ENCODE peak calls at places on chromosomes 12 and 14, in ten cellular contexts. F, Q, E, S, L, J, Y, M, T and O are unnamed samples.

GRCh38 chr12:10957741-10958140 is 18.7 kb upstream of the TAS2R14 start:
- DNase-seq in F (no peak), Q (no peak), E (no peak), S (no peak), L (no peak), J (no peak), Y (no peak), M (no peak), T (no peak), O (no peak)

GRCh38 chr14:68694516-68695235 is 98.2 kb downstream of the ZFP36L1 start:
- DNase-seq in F (no peak), Q (no peak), E (no peak), S (no peak), L (no peak), J (no peak), Y (no peak), M (no peak), T (no peak), O (no peak)

GRCh38 chr14:71687115-71687836 is 245.0 kb upstream of the RGS6 start:
- DNase-seq in F (no peak), Q (no peak), E (no peak), S (no peak), L (no peak), J (no peak), Y (no peak), M (no peak), T (no peak), O (no peak)

GRCh38 chr14:67187826-67188225 is 1.4 kb upstream of the GARIN2 start:
- DNase-seq in F (no peak), Q (no peak), E (no peak), S (no peak), L (peak), J (no peak), Y (no peak), M (no peak), T (no peak), O (no peak)

GRCh38 chr14:85415015-85415712 is 114.8 kb upstream of the FLRT2 start:
- DNase-seq in F (no peak), Q (peak), E (no peak), S (peak), L (peak), J (no peak), Y (no peak), M (peak), T (no peak), O (peak)

GRCh38 chr12:53287741-53288216 is 7.6 kb upstream of the PFDN5 start:
- DNase-seq in F (peak), Q (peak), E (peak), S (peak), L (peak), J (peak), Y (peak), M (no peak), T (peak), O (peak)

GRCh38 chr12:6626654-6627283 is 9.0 kb downstream of the LPAR5 start:
- DNase-seq in F (no peak), Q (no peak), E (no peak), S (no peak), L (no peak), J (no peak), Y (no peak), M (no peak), T (no peak), O (no peak)

GRCh38 chr12:122563361-122563760 is 36.3 kb downstream of the KNTC1 start:
- DNase-seq in F (no peak), Q (no peak), E (no peak), S (no peak), L (no peak), J (no peak), Y (no peak), M (no peak), T (no peak), O (no peak)

GRCh38 chr12:49346659-49347306 is at the start of gene DNAJC22:
- DNase-seq in F (peak), Q (peak), E (peak), S (no peak), L (peak), J (no peak), Y (no peak), M (no peak), T (no peak), O (peak)

GRCh38 chr12:50685641-50686040 is 78.3 kb upstream of the ATF1 start:
- DNase-seq in F (no peak), Q (no peak), E (no peak), S (no peak), L (no peak), J (no peak), Y (no peak), M (no peak), T (no peak), O (no peak)

GRCh38 chr14:20490563-20490962 is 14.8 kb upstream of the RNASE10 start:
- DNase-seq in F (no peak), Q (no peak), E (no peak), S (no peak), L (no peak), J (no peak), Y (no peak), M (no peak), T (no peak), O (no peak)

GRCh38 chr12:75666126-75666979 is 154.9 kb upstream of the KRR1 start:
- DNase-seq in F (no peak), Q (peak), E (no peak), S (no peak), L (peak), J (no peak), Y (no peak), M (no peak), T (no peak), O (peak)

GRCh38 chr12:119154435-119154818 is 24.3 kb upstream of the HSPB8 start:
- DNase-seq in F (no peak), Q (no peak), E (no peak), S (peak), L (peak), J (peak), Y (no peak), M (no peak), T (no peak), O (no peak)

GRCh38 chr14:92997343-92998061 is 74.6 kb downstream of the CHGA start:
- DNase-seq in F (no peak), Q (no peak), E (peak), S (no peak), L (no peak), J (no peak), Y (no peak), M (no peak), T (no peak), O (no peak)

GRCh38 chr12:55931780-55932545 is 1.0 kb downstream of the DGKA start:
- DNase-seq in F (peak), Q (peak), E (no peak), S (no peak), L (no peak), J (peak), Y (peak), M (no peak), T (no peak), O (peak)

GRCh38 chr14:64693766-64694165 is 10.5 kb upstream of the PLEKHG3 start:
- DNase-seq in F (no peak), Q (no peak), E (peak), S (no peak), L (no peak), J (no peak), Y (no peak), M (no peak), T (no peak), O (no peak)

GRCh38 chr12:52082026-52082667 is 2.6 kb downstream of the SMIM41 start:
- DNase-seq in F (no peak), Q (no peak), E (no peak), S (no peak), L (no peak), J (no peak), Y (no peak), M (no peak), T (no peak), O (no peak)

GRCh38 chr12:15227004-15227679 is 5.9 kb upstream of the RERG start:
- DNase-seq in F (no peak), Q (peak), E (peak), S (no peak), L (peak), J (no peak), Y (no peak), M (no peak), T (no peak), O (peak)

GRCh38 chr12:14256555-14257169 is 108.8 kb upstream of the ATF7IP start:
- DNase-seq in F (peak), Q (peak), E (peak), S (peak), L (peak), J (no peak), Y (peak), M (peak), T (peak), O (peak)

GRCh38 chr12:126926023-126926600 is 1340.9 kb upstream of the TMEM132C start:
- DNase-seq in F (no peak), Q (no peak), E (no peak), S (no peak), L (peak), J (no peak), Y (no peak), M (no peak), T (no peak), O (no peak)

GRCh38 chr14:75088566-75089373 is 19.3 kb downstream of the ZC2HC1C start:
- DNase-seq in F (no peak), Q (peak), E (peak), S (peak), L (peak), J (peak), Y (no peak), M (no peak), T (no peak), O (peak)

GRCh38 chr12:92034083-92034482 is 111.6 kb downstream of the BTG1 start:
- DNase-seq in F (no peak), Q (no peak), E (no peak), S (no peak), L (no peak), J (no peak), Y (no peak), M (no peak), T (no peak), O (no peak)

GRCh38 chr12:58916891-58917570 is 3.3 kb downstream of the LRIG3 start:
- DNase-seq in F (no peak), Q (peak), E (no peak), S (no peak), L (no peak), J (no peak), Y (no peak), M (no peak), T (no peak), O (no peak)

GRCh38 chr12:3168775-3169221 is 91.6 kb downstream of the TSPAN9 start:
- DNase-seq in F (peak), Q (no peak), E (no peak), S (no peak), L (peak), J (no peak), Y (no peak), M (peak), T (no peak), O (no peak)

GRCh38 chr14:61444215-61444768 is 122.9 kb downstream of the PRKCH start:
- DNase-seq in F (peak), Q (peak), E (no peak), S (no peak), L (no peak), J (no peak), Y (no peak), M (no peak), T (no peak), O (no peak)

GRCh38 chr12:108699955-108700563 is 31.3 kb downstream of the CORO1C start:
- DNase-seq in F (no peak), Q (no peak), E (no peak), S (no peak), L (no peak), J (no peak), Y (no peak), M (no peak), T (no peak), O (no peak)

GRCh38 chr14:52314521-52315354 is 626 bp downstream of the PTGER2 start:
- DNase-seq in F (peak), Q (peak), E (peak), S (peak), L (no peak), J (peak), Y (no peak), M (no peak), T (peak), O (peak)

GRCh38 chr12:41967668-41968649 is 176.7 kb downstream of the GXYLT1 start:
- DNase-seq in F (no peak), Q (no peak), E (peak), S (peak), L (no peak), J (no peak), Y (no peak), M (no peak), T (no peak), O (no peak)

GRCh38 chr12:69024907-69025306 is 91.9 kb upstream of the CPM start:
- DNase-seq in F (no peak), Q (no peak), E (no peak), S (no peak), L (no peak), J (no peak), Y (no peak), M (no peak), T (no peak), O (no peak)

GRCh38 chr12:103955811-103956514 is 9.7 kb upstream of the TDG start:
- DNase-seq in F (no peak), Q (peak), E (no peak), S (no peak), L (no peak), J (no peak), Y (no peak), M (no peak), T (no peak), O (no peak)

GRCh38 chr14:93017898-93018297 is 94.9 kb downstream of the CHGA start:
- DNase-seq in F (no peak), Q (no peak), E (no peak), S (no peak), L (no peak), J (no peak), Y (no peak), M (no peak), T (no peak), O (no peak)

GRCh38 chr12:230925-231671 is 17.1 kb upstream of the SLC6A12 start:
- DNase-seq in F (peak), Q (no peak), E (peak), S (no peak), L (no peak), J (no peak), Y (peak), M (no peak), T (no peak), O (no peak)

GRCh38 chr12:70354777-70355176 is 11.3 kb upstream of the KCNMB4 start:
- DNase-seq in F (no peak), Q (no peak), E (no peak), S (no peak), L (no peak), J (no peak), Y (no peak), M (no peak), T (no peak), O (no peak)

GRCh38 chr14:85344847-85345591 is 184.9 kb upstream of the FLRT2 start:
- DNase-seq in F (no peak), Q (no peak), E (no peak), S (no peak), L (no peak), J (no peak), Y (no peak), M (no peak), T (no peak), O (no peak)

GRCh38 chr12:45713108-45713507 is 16.4 kb upstream of the ARID2 start:
- DNase-seq in F (no peak), Q (no peak), E (no peak), S (no peak), L (no peak), J (no peak), Y (no peak), M (no peak), T (no peak), O (no peak)

GRCh38 chr14:104137297-104138097 is 890 bp upstream of the KIF26A start:
- DNase-seq in F (peak), Q (peak), E (peak), S (no peak), L (peak), J (peak), Y (no peak), M (no peak), T (peak), O (peak)

GRCh38 chr12:107287436-107288413 is 194.4 kb upstream of the CRY1 start:
- DNase-seq in F (no peak), Q (no peak), E (no peak), S (no peak), L (no peak), J (no peak), Y (no peak), M (no peak), T (no peak), O (no peak)

GRCh38 chr14:88825078-88825458 is 617 bp downstream of the TTC8 start:
- DNase-seq in F (no peak), Q (no peak), E (no peak), S (no peak), L (no peak), J (no peak), Y (no peak), M (no peak), T (no peak), O (no peak)

GRCh38 chr14:68547305-68548193 is 245.3 kb downstream of the ZFP36L1 start:
- DNase-seq in F (no peak), Q (no peak), E (no peak), S (no peak), L (peak), J (no peak), Y (no peak), M (peak), T (no peak), O (no peak)